ENCODE peak calls at places on chromosomes 13 and 19, in four cellular contexts. One of them, this sample, is unnamed.

GRCh38 chr19:45507864-45508680 is 793 bp downstream of the VASP start:
- DNase-seq in GM12878: no peak
- DNase-seq in breast epithelium: peak; percentile 62
- DNase-seq in suprapubic skin: no peak
- DNase-seq in this sample: no peak

GRCh38 chr13:113630804-113631203 is 27.2 kb downstream of the ATP4B start:
- DNase-seq in GM12878: no peak
- DNase-seq in breast epithelium: no peak
- DNase-seq in suprapubic skin: peak; percentile 46
- DNase-seq in this sample: no peak

GRCh38 chr13:75495938-75496337 is 14.0 kb upstream of the TBC1D4 start:
- DNase-seq in GM12878: no peak
- DNase-seq in breast epithelium: no peak
- DNase-seq in suprapubic skin: no peak
- DNase-seq in this sample: no peak

GRCh38 chr19:2358548-2359173 is 1.4 kb upstream of the TMPRSS9 start:
- DNase-seq in GM12878: no peak
- DNase-seq in breast epithelium: no peak
- DNase-seq in suprapubic skin: no peak
- DNase-seq in this sample: no peak

GRCh38 chr19:18063463-18063862 is 23.3 kb downstream of the IL12RB1 start:
- DNase-seq in GM12878: no peak
- DNase-seq in breast epithelium: no peak
- DNase-seq in suprapubic skin: no peak
- DNase-seq in this sample: peak; percentile 53

GRCh38 chr13:112132142-112132541 is 65.2 kb downstream of the SOX1 start:
- DNase-seq in GM12878: no peak
- DNase-seq in breast epithelium: no peak
- DNase-seq in suprapubic skin: no peak
- DNase-seq in this sample: no peak

GRCh38 chr13:28099396-28100148 is 804 bp downstream of the FLT3 start:
- DNase-seq in GM12878: no peak
- DNase-seq in breast epithelium: no peak
- DNase-seq in suprapubic skin: no peak
- DNase-seq in this sample: no peak

GRCh38 chr19:19514215-19514633 is 1.1 kb downstream of the TSSK6 start:
- DNase-seq in GM12878: no peak
- DNase-seq in breast epithelium: no peak
- DNase-seq in suprapubic skin: peak; percentile 75
- DNase-seq in this sample: no peak

GRCh38 chr13:100573121-100573520 is 15.5 kb downstream of the GGACT start:
- DNase-seq in GM12878: peak; percentile 17
- DNase-seq in breast epithelium: peak; percentile 36
- DNase-seq in suprapubic skin: no peak
- DNase-seq in this sample: peak; percentile 79

GRCh38 chr19:42313096-42313839 is at the start of gene TMEM145:
- DNase-seq in GM12878: no peak
- DNase-seq in breast epithelium: no peak
- DNase-seq in suprapubic skin: no peak
- DNase-seq in this sample: peak; percentile 25

GRCh38 chr13:80475718-80476117 is 134.8 kb upstream of the SPRY2 start:
- DNase-seq in GM12878: no peak
- DNase-seq in breast epithelium: no peak
- DNase-seq in suprapubic skin: no peak
- DNase-seq in this sample: no peak

GRCh38 chr19:30446844-30447243 is 74.7 kb downstream of the ZNF536 start:
- DNase-seq in GM12878: no peak
- DNase-seq in breast epithelium: no peak
- DNase-seq in suprapubic skin: no peak
- DNase-seq in this sample: no peak

GRCh38 chr19:9324584-9324962 is 594 bp downstream of the ZNF559 start:
- DNase-seq in GM12878: no peak
- DNase-seq in breast epithelium: no peak
- DNase-seq in suprapubic skin: no peak
- DNase-seq in this sample: peak; percentile 7

GRCh38 chr13:98386632-98387031 is 190.3 kb downstream of the STK24 start:
- DNase-seq in GM12878: no peak
- DNase-seq in breast epithelium: no peak
- DNase-seq in suprapubic skin: no peak
- DNase-seq in this sample: no peak

GRCh38 chr13:41813426-41813825 is 147.5 kb downstream of the VWA8 start:
- DNase-seq in GM12878: no peak
- DNase-seq in breast epithelium: no peak
- DNase-seq in suprapubic skin: no peak
- DNase-seq in this sample: no peak

GRCh38 chr19:15421726-15422260 is 3.0 kb upstream of the AKAP8L start:
- DNase-seq in GM12878: no peak
- DNase-seq in breast epithelium: no peak
- DNase-seq in suprapubic skin: no peak
- DNase-seq in this sample: no peak

GRCh38 chr13:92682832-92683517 is 543.6 kb upstream of the GPC6 start:
- DNase-seq in GM12878: no peak
- DNase-seq in breast epithelium: no peak
- DNase-seq in suprapubic skin: no peak
- DNase-seq in this sample: no peak

GRCh38 chr13:97435297-97435682 is 1.3 kb downstream of the RAP2A start:
- DNase-seq in GM12878: no peak
- DNase-seq in breast epithelium: no peak
- DNase-seq in suprapubic skin: no peak
- DNase-seq in this sample: no peak

DNA sequence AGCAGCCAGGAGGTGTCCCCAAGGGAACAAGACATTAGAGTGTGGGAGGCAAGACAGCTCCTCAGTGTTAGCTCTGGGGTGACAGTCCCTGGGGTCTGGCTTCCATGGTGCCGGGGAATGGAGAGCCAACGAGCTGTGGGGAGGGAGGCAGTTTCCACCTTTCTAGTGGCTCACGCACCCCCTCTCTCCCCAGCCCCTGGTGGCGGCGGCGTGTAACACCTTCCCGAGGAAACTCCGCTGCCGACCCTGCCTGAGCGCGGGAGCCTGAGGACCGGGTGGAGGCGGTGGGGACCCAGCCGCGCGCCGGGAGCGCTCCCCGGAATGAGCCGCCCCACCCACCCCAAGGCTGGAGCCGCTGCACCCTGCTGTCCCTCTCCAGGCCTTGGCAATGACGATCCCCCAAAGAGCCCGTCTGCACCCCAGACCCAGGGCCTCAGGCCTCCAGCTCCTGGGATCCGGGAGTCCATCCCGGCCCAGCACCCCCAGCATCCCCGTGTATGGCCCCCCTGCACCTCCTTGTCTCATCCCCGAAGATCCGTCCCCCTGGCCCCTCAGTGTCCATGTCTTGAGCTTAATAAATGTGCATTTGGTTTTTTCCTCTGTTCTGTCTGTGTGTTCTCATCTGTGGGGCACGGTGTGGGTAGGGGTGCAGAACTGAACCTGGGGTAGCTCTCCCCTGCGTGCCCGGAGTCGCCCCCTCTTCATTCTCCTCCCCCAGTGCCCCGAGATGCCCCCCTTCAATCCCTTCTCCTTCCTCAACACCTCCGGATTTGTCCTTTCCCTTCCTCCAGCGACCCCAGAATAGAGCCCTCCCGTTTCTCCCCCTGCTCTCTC is 617 bp upstream of the FXYD5 start:
- DNase-seq in GM12878: no peak
- DNase-seq in breast epithelium: no peak
- DNase-seq in suprapubic skin: peak; percentile 82
- DNase-seq in this sample: peak; percentile 65
- H3K27ac ChIP-seq in GM12878: peak overlapping the region; percentile 34
- H3K27ac ChIP-seq in breast epithelium: peak overlapping the region; percentile 85
- H3K27ac ChIP-seq in suprapubic skin: peak overlapping the region; percentile 85
- H3K27ac ChIP-seq in this sample: peak overlapping the region; percentile 90

GRCh38 chr13:51624207-51624606 is 39.9 kb downstream of the WDFY2 start:
- DNase-seq in GM12878: no peak
- DNase-seq in breast epithelium: no peak
- DNase-seq in suprapubic skin: no peak
- DNase-seq in this sample: no peak

GRCh38 chr13:51625555-51626345 is 41.5 kb downstream of the WDFY2 start:
- DNase-seq in GM12878: no peak
- DNase-seq in breast epithelium: no peak
- DNase-seq in suprapubic skin: no peak
- DNase-seq in this sample: no peak

GRCh38 chr13:51624695-51625345 is 40.6 kb downstream of the WDFY2 start:
- DNase-seq in GM12878: no peak
- DNase-seq in breast epithelium: no peak
- DNase-seq in suprapubic skin: no peak
- DNase-seq in this sample: no peak

GRCh38 chr13:51621597-51621996 is 37.3 kb downstream of the WDFY2 start:
- DNase-seq in GM12878: no peak
- DNase-seq in breast epithelium: no peak
- DNase-seq in suprapubic skin: no peak
- DNase-seq in this sample: no peak

GRCh38 chr13:51623473-51623872 is 39.2 kb downstream of the WDFY2 start:
- DNase-seq in GM12878: no peak
- DNase-seq in breast epithelium: no peak
- DNase-seq in suprapubic skin: no peak
- DNase-seq in this sample: no peak
- TF ChIP-seq POLR2AphosphoS5 in GM12878: no peak
- TF ChIP-seq POLR2AphosphoS5 in breast epithelium: no peak
- TF ChIP-seq POLR2AphosphoS5 in suprapubic skin: no peak
- TF ChIP-seq POLR2AphosphoS5 in this sample: no peak

GRCh38 chr13:29279859-29280258 is 315.6 kb downstream of the SLC7A1 start:
- DNase-seq in GM12878: no peak
- DNase-seq in breast epithelium: no peak
- DNase-seq in suprapubic skin: no peak
- DNase-seq in this sample: no peak
- H3K27ac ChIP-seq in GM12878: no peak overlapping the region
- H3K27ac ChIP-seq in breast epithelium: no peak overlapping the region
- H3K27ac ChIP-seq in suprapubic skin: no peak overlapping the region
- H3K27ac ChIP-seq in this sample: no peak overlapping the region

DNA sequence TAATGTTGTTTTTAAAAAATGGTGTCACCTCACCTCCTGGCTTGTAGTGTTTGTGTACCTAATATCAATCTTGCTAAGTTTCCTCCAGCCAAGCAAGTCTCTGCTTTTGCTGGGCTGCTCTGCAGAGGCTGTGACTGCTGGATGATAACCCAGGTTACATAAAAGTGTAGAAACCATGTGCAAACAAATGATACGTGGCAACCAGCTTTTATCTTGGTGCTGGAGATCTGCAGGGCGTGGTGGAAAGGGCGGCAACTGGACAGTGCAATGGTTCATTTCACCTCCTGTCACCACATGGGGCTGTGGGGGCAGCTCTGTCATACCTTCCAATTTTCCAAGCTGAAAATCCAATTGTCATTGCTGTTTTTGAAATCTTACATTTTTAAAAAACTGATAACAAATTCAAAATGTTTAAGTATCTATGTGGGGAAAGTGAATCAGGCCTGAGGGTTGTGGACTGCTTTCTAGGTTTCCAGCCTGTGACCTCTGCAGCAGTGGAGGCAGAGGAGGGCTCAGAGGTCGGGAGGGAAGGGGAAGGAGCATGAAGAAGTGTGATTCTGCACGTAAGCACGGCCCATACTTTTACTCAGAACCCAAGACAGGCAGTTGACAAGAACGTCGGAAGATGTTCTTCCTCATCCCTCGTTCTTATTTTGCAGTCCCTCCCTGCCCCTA is 9.7 kb downstream of the GPR42 start:
- DNase-seq in GM12878: no peak
- DNase-seq in breast epithelium: no peak
- DNase-seq in suprapubic skin: no peak
- DNase-seq in this sample: no peak
- TF ChIP-seq POLR2AphosphoS5 in GM12878: no peak
- TF ChIP-seq POLR2AphosphoS5 in breast epithelium: no peak
- TF ChIP-seq POLR2AphosphoS5 in suprapubic skin: no peak
- TF ChIP-seq POLR2AphosphoS5 in this sample: no peak

DNA sequence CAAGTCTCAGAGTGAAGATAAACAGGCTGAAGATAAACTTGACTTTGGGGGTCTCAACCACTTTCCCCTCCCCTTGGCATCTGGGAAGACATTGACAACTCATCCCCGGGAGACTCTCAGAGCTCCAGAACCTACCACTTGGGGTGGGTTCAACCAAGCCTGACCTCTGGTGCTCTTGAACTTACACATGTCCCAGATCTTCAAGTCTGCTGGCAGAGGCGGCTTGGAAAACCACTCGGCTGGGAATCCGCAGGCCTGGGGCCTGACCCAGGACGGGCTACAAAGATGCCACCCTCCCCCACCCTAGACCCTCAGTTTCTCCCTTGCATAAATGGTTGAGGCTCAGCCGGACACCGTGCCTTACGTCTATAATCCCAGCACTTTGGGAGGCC is 512 bp downstream of the LRRC8E start:
- DNase-seq in GM12878: no peak
- DNase-seq in breast epithelium: no peak
- DNase-seq in suprapubic skin: no peak
- DNase-seq in this sample: no peak
- H3K27ac ChIP-seq in GM12878: no peak overlapping the region
- H3K27ac ChIP-seq in breast epithelium: peak overlapping the region; percentile 84
- H3K27ac ChIP-seq in suprapubic skin: peak overlapping the region; percentile 18
- H3K27ac ChIP-seq in this sample: no peak overlapping the region

GRCh38 chr19:55032170-55032569 is 5.9 kb downstream of the GP6 start:
- DNase-seq in GM12878: no peak
- DNase-seq in breast epithelium: no peak
- DNase-seq in suprapubic skin: no peak
- DNase-seq in this sample: no peak

GRCh38 chr19:55027472-55028337 is 10.4 kb downstream of the GP6 start:
- DNase-seq in GM12878: no peak
- DNase-seq in breast epithelium: no peak
- DNase-seq in suprapubic skin: no peak
- DNase-seq in this sample: peak; percentile 80

GRCh38 chr19:55031178-55031577 is 6.9 kb downstream of the GP6 start:
- DNase-seq in GM12878: no peak
- DNase-seq in breast epithelium: no peak
- DNase-seq in suprapubic skin: no peak
- DNase-seq in this sample: no peak

GRCh38 chr19:55024111-55024510 is 14.0 kb downstream of the GP6 start:
- DNase-seq in GM12878: no peak
- DNase-seq in breast epithelium: no peak
- DNase-seq in suprapubic skin: no peak
- DNase-seq in this sample: no peak

DNA sequence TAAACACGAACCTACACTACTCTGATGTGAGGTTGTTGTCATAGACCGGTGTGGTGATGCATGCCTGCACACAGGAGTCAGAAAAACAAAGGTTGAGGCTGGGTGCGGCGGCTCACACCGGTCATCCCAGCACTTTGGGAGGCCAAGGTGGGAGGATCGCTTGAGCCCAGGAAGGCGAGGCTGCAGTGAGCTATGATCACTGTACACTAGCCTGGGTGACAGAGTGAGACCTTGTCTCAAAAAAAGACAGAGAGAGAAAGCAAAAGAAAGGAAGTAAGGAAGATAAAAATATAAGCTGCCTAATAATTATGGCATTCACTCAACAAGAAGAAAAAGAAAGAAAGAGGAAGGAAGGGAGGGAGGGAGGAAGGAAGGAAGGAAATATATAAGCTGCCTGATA is 9.3 kb downstream of the GP6 start:
- DNase-seq in GM12878: no peak
- DNase-seq in breast epithelium: no peak
- DNase-seq in suprapubic skin: no peak
- DNase-seq in this sample: no peak
- TF ChIP-seq POLR2AphosphoS5 in GM12878: no peak
- TF ChIP-seq POLR2AphosphoS5 in breast epithelium: no peak
- TF ChIP-seq POLR2AphosphoS5 in suprapubic skin: no peak
- TF ChIP-seq POLR2AphosphoS5 in this sample: no peak

GRCh38 chr19:48918801-48919247 is 14.7 kb upstream of the DHDH start:
- DNase-seq in GM12878: no peak
- DNase-seq in breast epithelium: no peak
- DNase-seq in suprapubic skin: no peak
- DNase-seq in this sample: peak; percentile 18
- H3K27ac ChIP-seq in GM12878: no peak overlapping the region
- H3K27ac ChIP-seq in breast epithelium: no peak overlapping the region
- H3K27ac ChIP-seq in suprapubic skin: no peak overlapping the region
- H3K27ac ChIP-seq in this sample: no peak overlapping the region

GRCh38 chr13:26051231-26052135 is at the start of gene SHISA2:
- DNase-seq in GM12878: no peak
- DNase-seq in breast epithelium: no peak
- DNase-seq in suprapubic skin: no peak
- DNase-seq in this sample: peak; percentile 22
- TF ChIP-seq POLR2AphosphoS5 in GM12878: no peak
- TF ChIP-seq POLR2AphosphoS5 in breast epithelium: no peak
- TF ChIP-seq POLR2AphosphoS5 in suprapubic skin: no peak
- TF ChIP-seq POLR2AphosphoS5 in this sample: peak; percentile 26